ENCODE peak calls at places on chromosome 16, in five cellular contexts. H is NCI-H2171, Y is ovary, A is GM19239, L is NCI-H446. E is an unnamed sample.

GRCh38 chr16:4217246-4218131 is 24.4 kb downstream of the SRL start:
- DNase-seq in H (no peak), Y (peak), A (no peak), L (peak), E (peak)

GRCh38 chr16:28326881-28327610 is 34.7 kb downstream of the SBK1 start:
- DNase-seq in H (peak), Y (no peak), A (peak), L (no peak), E (peak)

GRCh38 chr16:24580665-24581064 is 41.3 kb downstream of the RBBP6 start:
- DNase-seq in H (no peak), Y (no peak), A (no peak), L (no peak), E (no peak)

GRCh38 chr16:68079616-68080344 is 5.4 kb upstream of the NFATC3 start:
- DNase-seq in H (no peak), Y (peak), A (no peak), L (no peak), E (peak)

GRCh38 chr16:11359370-11359769 is 14.1 kb downstream of the RMI2 start:
- DNase-seq in H (no peak), Y (no peak), A (no peak), L (no peak), E (no peak)

GRCh38 chr16:79081292-79082066 is 519.1 kb downstream of the MAF start:
- DNase-seq in H (no peak), Y (no peak), A (no peak), L (no peak), E (no peak)

GRCh38 chr16:69494993-69495392 is 70.6 kb downstream of the CYB5B start:
- DNase-seq in H (no peak), Y (no peak), A (no peak), L (no peak), E (no peak)

GRCh38 chr16:58000706-58001676 is at the start of gene USB1:
- DNase-seq in H (peak), Y (peak), A (peak), L (peak), E (peak)

GRCh38 chr16:71626858-71627213 is 852 bp downstream of the MARVELD3 start:
- DNase-seq in H (no peak), Y (peak), A (peak), L (no peak), E (no peak)

GRCh38 chr16:1678500-1679098 is 520 bp downstream of the JPT2 start:
- DNase-seq in H (no peak), Y (peak), A (no peak), L (no peak), E (peak)

GRCh38 chr16:51430716-51431369 is 279.8 kb upstream of the SALL1 start:
- DNase-seq in H (no peak), Y (no peak), A (no peak), L (no peak), E (no peak)

GRCh38 chr16:50690177-50690576 is 3.2 kb upstream of the NOD2 start:
- DNase-seq in H (no peak), Y (no peak), A (no peak), L (no peak), E (no peak)

GRCh38 chr16:56999409-57000270 is 10.3 kb downstream of the NLRC5 start:
- DNase-seq in H (no peak), Y (no peak), A (no peak), L (no peak), E (no peak)

GRCh38 chr16:1972490-1972877 is 631 bp downstream of the TBL3 start:
- DNase-seq in H (no peak), Y (no peak), A (no peak), L (no peak), E (peak)

GRCh38 chr16:556479-557173 is 3.6 kb upstream of the PRR35 start:
- DNase-seq in H (no peak), Y (no peak), A (no peak), L (no peak), E (no peak)

GRCh38 chr16:69204106-69204655 is 17.2 kb downstream of the SNTB2 start:
- DNase-seq in H (no peak), Y (no peak), A (no peak), L (no peak), E (no peak)

GRCh38 chr16:3074860-3075545 is 9.6 kb downstream of the IL32 start:
- DNase-seq in H (no peak), Y (no peak), A (peak), L (no peak), E (no peak)

GRCh38 chr16:28930652-28931051 is 1.1 kb upstream of the CD19 start:
- DNase-seq in H (no peak), Y (no peak), A (no peak), L (no peak), E (no peak)

GRCh38 chr16:86602521-86602920 is 24.2 kb downstream of the FOXL1 start:
- DNase-seq in H (no peak), Y (no peak), A (no peak), L (no peak), E (no peak)

GRCh38 chr16:4323071-4323844 is 7.4 kb downstream of the GLIS2 start:
- DNase-seq in H (no peak), Y (no peak), A (no peak), L (no peak), E (no peak)

GRCh38 chr16:84826558-84826941 is 6.8 kb downstream of the CRISPLD2 start:
- DNase-seq in H (no peak), Y (peak), A (no peak), L (no peak), E (peak)

GRCh38 chr16:23064642-23065041 is 84.6 kb downstream of the USP31 start:
- DNase-seq in H (no peak), Y (no peak), A (no peak), L (no peak), E (no peak)

GRCh38 chr16:83958842-83959565 is 6.0 kb downstream of the OSGIN1 start:
- DNase-seq in H (no peak), Y (no peak), A (no peak), L (no peak), E (no peak)

GRCh38 chr16:86285421-86285820 is 224.9 kb upstream of the FOXF1 start:
- DNase-seq in H (no peak), Y (no peak), A (no peak), L (no peak), E (no peak)

GRCh38 chr16:11665071-11665491 is 3.2 kb upstream of the SNN start:
- DNase-seq in H (peak), Y (no peak), A (no peak), L (no peak), E (no peak)

GRCh38 chr16:85526132-85526731 is 86.9 kb upstream of the GSE1 start:
- DNase-seq in H (no peak), Y (no peak), A (no peak), L (no peak), E (no peak)

GRCh38 chr16:73095142-73095791 is 47.3 kb upstream of the ZFHX3 start:
- DNase-seq in H (no peak), Y (no peak), A (no peak), L (no peak), E (no peak)

GRCh38 chr16:79639576-79640311 is 39.2 kb upstream of the MAF start:
- DNase-seq in H (no peak), Y (no peak), A (no peak), L (no peak), E (no peak)

GRCh38 chr16:57502048-57502775 is 15.9 kb upstream of the DOK4 start:
- DNase-seq in H (no peak), Y (no peak), A (no peak), L (no peak), E (no peak)

GRCh38 chr16:81715358-81716196 is 63.5 kb upstream of the PLCG2 start:
- DNase-seq in H (no peak), Y (no peak), A (no peak), L (no peak), E (no peak)

GRCh38 chr16:67110136-67110847 is 551 bp downstream of the PHAF1 start:
- DNase-seq in H (no peak), Y (no peak), A (no peak), L (no peak), E (no peak)

GRCh38 chr16:28155293-28155692 is 56.5 kb downstream of the XPO6 start:
- DNase-seq in H (no peak), Y (no peak), A (no peak), L (no peak), E (no peak)

GRCh38 chr16:3698941-3699340 is 18.4 kb downstream of the TRAP1 start:
- DNase-seq in H (no peak), Y (no peak), A (no peak), L (no peak), E (no peak)

GRCh38 chr16:81456523-81457325 is 12.1 kb downstream of the CMIP start:
- DNase-seq in H (no peak), Y (no peak), A (no peak), L (no peak), E (no peak)

GRCh38 chr16:76176153-76176552 is 101.0 kb upstream of the CNTNAP4 start:
- DNase-seq in H (no peak), Y (no peak), A (no peak), L (no peak), E (no peak)

E was measured in left cardiac atrium.